ENCODE peak calls at places on chromosomes 4 and X, in ten cellular contexts. L, C, V, K, M, G, I, A, Q and E are unnamed samples.
A peak's percentile ranks its signal among the peaks of the same experiment; 100 is the strongest.

GRCh38 chr4:151199496-151200190 is 77.3 kb upstream of the PRSS48 start:
- DNase-seq in L (no peak), M (no peak), Q (peak; percentile 23), C (no peak), A (no peak), V (no peak), I (peak; percentile 15), K (no peak), G (no peak), E (no peak)

GRCh38 chr4:54986095-54986846 is 139.1 kb downstream of the KDR start:
- DNase-seq in A (no peak), Q (no peak), K (peak; percentile 55), M (no peak), L (no peak), V (no peak), C (no peak), G (no peak), I (no peak), E (no peak)

GRCh38 chrX:39602226-39602625 is 495.5 kb downstream of the BCOR start:
- DNase-seq in V (no peak), G (no peak), C (no peak), L (no peak), Q (no peak), M (no peak), A (no peak), I (no peak), K (no peak), E (no peak)

GRCh38 chrX:13144927-13145659 is 100.7 kb upstream of the FAM9C start:
- DNase-seq in A (no peak), Q (no peak), K (no peak), G (no peak), V (no peak), L (no peak), M (peak; percentile 28), C (no peak), I (no peak), E (no peak)

GRCh38 chrX:27336466-27337091 is 126.6 kb downstream of the PPP4R3C start:
- DNase-seq in V (peak; percentile 10), M (no peak), L (peak; percentile 9), A (no peak), I (peak; percentile 4), K (peak; percentile 57), C (no peak), G (no peak), Q (peak; percentile 4), E (no peak)

GRCh38 chr4:137283737-137284136 is 248.6 kb downstream of the PCDH18 start:
- DNase-seq in M (peak; percentile 9), C (peak; percentile 4), Q (no peak), A (no peak), I (no peak), L (no peak), G (no peak), K (no peak), V (no peak), E (no peak)

GRCh38 chr4:56821394-56822263 is at the start of gene SPINK2:
- DNase-seq in L (peak; percentile 63), Q (peak; percentile 25), I (no peak), A (peak; percentile 52), G (peak; percentile 35), V (no peak), C (peak; percentile 31), M (no peak), K (peak; percentile 90), E (peak; percentile 39)

GRCh38 chr4:128450326-128451120 is 162.9 kb upstream of the PGRMC2 start:
- DNase-seq in K (no peak), Q (no peak), V (no peak), I (no peak), A (no peak), C (peak; percentile 47), M (no peak), G (no peak), L (no peak), E (no peak)

GRCh38 chr4:44149242-44149641 is 299.4 kb downstream of the KCTD8 start:
- DNase-seq in I (no peak), Q (no peak), K (no peak), M (no peak), L (no peak), V (no peak), A (no peak), C (no peak), G (no peak), E (no peak)

GRCh38 chrX:19986531-19986930 is 4.3 kb downstream of the BCLAF3 start:
- DNase-seq in C (no peak), Q (no peak), K (no peak), V (no peak), I (no peak), G (no peak), A (no peak), L (no peak), M (no peak), E (no peak)